ENCODE peak calls at places on chromosomes 2 and 18, in seven cellular contexts. P is trophoblast cell, I is neuronal stem cell, Z is IMR-90, F is H1, M is H9, A is mesendoderm. G is an unnamed sample.

GRCh38 chr18:49520661-49521145 is 33.7 kb upstream of the C18orf32 start:
- DNase-seq in M (no peak), I (no peak), F (no peak), P (peak; percentile 54), A (no peak), Z (peak; percentile 11), G (no peak)

GRCh38 chr2:25877431-25878360 is 591 bp downstream of the ASXL2 start:
- DNase-seq in M (peak; percentile 49), P (peak; percentile 56), A (peak; percentile 78), Z (peak; percentile 58), I (peak; percentile 45), F (no peak), G (peak; percentile 86)

GRCh38 chr2:227939271-227940027 is 68.0 kb downstream of the DAW1 start:
- DNase-seq in Z (peak; percentile 15), M (peak; percentile 64), F (peak; percentile 25), A (peak; percentile 71), I (peak; percentile 67), P (peak; percentile 12), G (peak; percentile 13)

GRCh38 chr2:60998628-60999545 is 18.6 kb upstream of the PEX13 start:
- DNase-seq in P (no peak), M (no peak), A (peak; percentile 54), Z (peak; percentile 62), I (peak; percentile 29), F (no peak), G (peak; percentile 63)

GRCh38 chr2:62099523-62100175 is 96.3 kb upstream of the B3GNT2 start:
- DNase-seq in Z (no peak), P (no peak), I (no peak), M (no peak), A (no peak), F (no peak), G (no peak)

GRCh38 chr18:2326999-2327398 is 244.3 kb downstream of the METTL4 start:
- DNase-seq in A (no peak), I (no peak), F (no peak), P (no peak), Z (no peak), M (no peak), G (no peak)

GRCh38 chr2:230441188-230441897 is 25.3 kb downstream of the SP100 start:
- DNase-seq in Z (peak; percentile 73), M (no peak), A (no peak), F (no peak), I (no peak), P (no peak), G (peak; percentile 34)

GRCh38 chr2:124542932-124543640 is 518.0 kb downstream of the CNTNAP5 start:
- DNase-seq in A (no peak), F (no peak), P (no peak), Z (no peak), I (no peak), M (no peak), G (no peak)

GRCh38 chr18:5309888-5310470 is 14.5 kb upstream of the ZBTB14 start:
- DNase-seq in P (no peak), M (no peak), A (no peak), I (no peak), F (no peak), Z (no peak), G (no peak)

GRCh38 chr2:45823723-45824206 is 172.3 kb downstream of the PRKCE start:
- DNase-seq in A (no peak), M (no peak), Z (no peak), P (no peak), I (no peak), F (no peak), G (no peak)

GRCh38 chr2:168583710-168584521 is 127.8 kb downstream of the CERS6 start:
- DNase-seq in I (no peak), Z (peak; percentile 67), A (no peak), P (no peak), M (no peak), F (no peak), G (peak; percentile 36)

GRCh38 chr2:121071058-121071504 is 213.9 kb downstream of the TFCP2L1 start:
- DNase-seq in Z (peak; percentile 31), F (no peak), M (peak; percentile 84), A (peak; percentile 62), P (peak; percentile 23), I (peak; percentile 71), G (peak; percentile 62)

GRCh38 chr2:67180841-67181240 is 216.3 kb upstream of the ETAA1 start:
- DNase-seq in M (no peak), P (no peak), I (no peak), Z (no peak), F (no peak), A (no peak), G (no peak)

GRCh38 chr2:4174796-4175195 is 471.4 kb downstream of the DCDC2C start:
- DNase-seq in P (no peak), F (no peak), A (no peak), Z (no peak), I (no peak), M (no peak), G (no peak)

GRCh38 chr18:8499810-8500663 is 109.2 kb upstream of the RAB12 start:
- DNase-seq in M (no peak), I (no peak), Z (no peak), F (no peak), A (no peak), P (no peak), G (no peak)

GRCh38 chr2:23426284-23426905 is 41.4 kb downstream of the KLHL29 start:
- DNase-seq in A (no peak), Z (peak; percentile 88), M (peak; percentile 20), F (no peak), P (peak; percentile 83), I (no peak), G (peak; percentile 93)

GRCh38 chr2:167335627-167336026 is 447.3 kb downstream of the XIRP2 start:
- DNase-seq in F (no peak), I (no peak), A (peak; percentile 9), Z (peak; percentile 71), M (no peak), P (no peak), G (no peak)

GRCh38 chr2:10304458-10305253 is 2.0 kb downstream of the HPCAL1 start:
- DNase-seq in M (no peak), Z (no peak), P (no peak), I (no peak), A (no peak), F (no peak), G (peak; percentile 29)

GRCh38 chr18:56382541-56382940 is 255.9 kb downstream of the TXNL1 start:
- DNase-seq in M (no peak), A (no peak), F (no peak), I (no peak), P (no peak), Z (no peak), G (no peak)

GRCh38 chr2:240557101-240557751 is 562 bp downstream of the ANKMY1 start:
- DNase-seq in I (no peak), Z (no peak), P (no peak), A (no peak), M (peak; percentile 44), F (no peak), G (no peak)

DNA sequence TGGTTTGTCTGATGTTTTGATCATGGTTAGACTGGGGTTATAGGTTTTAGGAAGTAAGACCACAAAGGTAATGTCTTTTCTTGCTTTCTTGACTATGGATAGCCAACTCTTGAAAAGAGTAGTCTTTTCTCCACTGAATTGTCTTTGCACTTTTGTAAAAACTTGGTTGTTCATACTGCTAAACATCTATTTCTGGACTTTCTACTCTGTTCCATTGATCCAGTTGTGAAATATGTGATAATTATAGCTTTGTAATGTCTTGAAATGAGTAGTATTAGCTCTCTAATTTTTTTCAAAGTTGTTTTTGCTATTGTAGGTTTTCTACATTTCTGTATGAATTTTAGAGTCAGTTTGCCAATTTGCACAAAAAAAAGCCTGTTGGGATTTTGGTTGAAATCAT is 13.1 kb upstream of the UGT1A9 start:
- DNase-seq in Z (no peak), P (no peak), I (no peak), M (no peak), F (no peak), A (no peak), G (no peak)
- H2AK5ac ChIP-seq in Z (no peak overlapping the region), P (no peak overlapping the region), I (no peak overlapping the region), M (no peak overlapping the region), F (no peak overlapping the region), A (no peak overlapping the region), G (no peak overlapping the region)

GRCh38 chr2:172889287-172889686 is 153.6 kb downstream of the RAPGEF4 start:
- DNase-seq in M (no peak), Z (no peak), F (no peak), P (no peak), I (no peak), A (no peak), G (no peak)

GRCh38 chr2:172887280-172887679 is 151.6 kb downstream of the RAPGEF4 start:
- DNase-seq in F (no peak), M (no peak), A (no peak), P (peak; percentile 61), I (no peak), Z (no peak), G (no peak)

GRCh38 chr2:172893111-172893510 is 157.5 kb downstream of the RAPGEF4 start:
- DNase-seq in F (no peak), Z (no peak), I (no peak), A (no peak), M (no peak), P (no peak), G (no peak)

GRCh38 chr2:172888704-172889103 is 153.1 kb downstream of the RAPGEF4 start:
- DNase-seq in I (no peak), A (no peak), Z (no peak), M (no peak), P (no peak), F (no peak), G (no peak)

GRCh38 chr2:172889767-172890430 is 154.3 kb downstream of the RAPGEF4 start:
- DNase-seq in F (no peak), I (no peak), Z (no peak), A (peak; percentile 9), M (no peak), P (no peak), G (no peak)
- H2AK5ac ChIP-seq in F (no peak overlapping the region), I (no peak overlapping the region), Z (no peak overlapping the region), A (no peak overlapping the region), M (no peak overlapping the region), P (no peak overlapping the region), G (no peak overlapping the region)

DNA sequence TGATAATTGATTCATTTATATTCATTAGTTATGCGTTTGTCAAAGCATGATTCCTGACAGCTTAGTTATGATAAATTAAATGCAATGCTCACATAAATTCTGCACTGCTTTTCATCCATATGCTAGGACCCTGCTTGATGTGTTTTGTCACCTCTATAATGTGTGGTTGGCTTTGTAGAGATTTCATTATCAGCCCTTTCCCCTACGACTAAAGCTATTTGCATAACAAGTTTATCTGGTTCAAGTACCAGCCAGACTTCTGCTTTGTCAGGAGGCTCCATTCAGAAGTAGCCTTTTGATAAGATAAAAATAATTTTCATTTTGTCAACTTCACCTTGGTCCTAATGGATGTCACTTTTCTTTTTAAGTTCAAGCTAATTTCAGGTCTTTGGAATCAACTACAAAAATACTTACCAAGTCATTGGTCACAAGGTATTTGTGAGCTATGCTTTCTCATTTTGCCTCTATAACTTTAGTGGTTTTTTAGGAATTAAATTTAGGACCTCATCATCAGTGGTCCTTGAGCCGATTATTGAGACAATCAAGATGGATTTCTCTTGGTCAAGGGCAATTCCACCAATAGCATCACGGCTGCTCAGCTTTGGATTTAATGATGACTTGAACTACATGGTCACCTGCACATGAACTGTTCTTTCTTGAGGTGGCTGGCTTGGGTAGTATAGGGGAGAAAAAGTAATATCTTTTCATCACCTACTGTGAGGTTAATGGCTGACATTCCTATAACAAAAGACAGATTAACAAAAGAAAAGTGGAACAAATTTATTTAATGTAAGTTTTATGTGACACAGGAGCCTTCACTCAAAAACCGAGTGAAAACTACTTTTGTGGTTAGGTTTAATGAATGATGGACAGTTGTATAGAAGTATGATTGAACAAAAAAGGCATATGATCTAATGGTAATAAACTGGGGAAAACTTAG is 162.1 kb downstream of the MYO3B start:
- DNase-seq in F (no peak), P (no peak), I (no peak), Z (no peak), M (no peak), A (peak; percentile 86), G (no peak)
- H2AK5ac ChIP-seq in F (no peak overlapping the region), P (no peak overlapping the region), I (no peak overlapping the region), Z (no peak overlapping the region), M (no peak overlapping the region), A (no peak overlapping the region), G (no peak overlapping the region)

GRCh38 chr18:76885011-76885410 is 62.7 kb downstream of the ZNF236 start:
- DNase-seq in M (no peak), F (no peak), I (no peak), P (no peak), A (no peak), Z (no peak), G (no peak)
- H2AK5ac ChIP-seq in M (no peak overlapping the region), F (no peak overlapping the region), I (no peak overlapping the region), P (no peak overlapping the region), A (no peak overlapping the region), Z (no peak overlapping the region), G (no peak overlapping the region)

G was measured in mesenchymal stem cell.